ENCODE peak calls at places on chromosomes 6 and 20, in nine cellular contexts. V is BE2C, G is type B pancreatic cell, Q is cardiac fibroblast, F is endothelial cell, T is left ventricle myocardium inferior, C is ascending aorta, U is upper lobe of left lung, B is neural crest cell. Z is an unnamed sample.

GRCh38 chr6:106192824-106193223 is 106.7 kb downstream of the PRDM1 start:
- DNase-seq in V (peak; percentile 45), G (no peak), Q (peak; percentile 55), F (no peak), T (no peak), C (no peak), U (no peak), B (no peak), Z (no peak)

GRCh38 chr20:38302721-38303120 is 1.2 kb upstream of the BPI start:
- DNase-seq in V (peak; percentile 38), G (no peak), Q (no peak), F (no peak), T (no peak), C (no peak), U (no peak), B (no peak), Z (no peak)

GRCh38 chr6:16206595-16207037 is 31.8 kb upstream of the GMPR start:
- DNase-seq in V (peak; percentile 48), G (no peak), Q (peak; percentile 88), F (peak; percentile 53), T (no peak), C (peak; percentile 88), U (no peak), B (peak; percentile 44), Z (no peak)

GRCh38 chr6:138250513-138251247 is 32.4 kb upstream of the PBOV1 start:
- DNase-seq in V (no peak), G (no peak), Q (peak; percentile 76), F (no peak), T (peak; percentile 17), C (peak; percentile 77), U (peak; percentile 22), B (no peak), Z (no peak)

GRCh38 chr6:2916354-2916925 is 13.3 kb upstream of the SERPINB9 start:
- DNase-seq in V (no peak), G (no peak), Q (no peak), F (no peak), T (no peak), C (peak; percentile 52), U (no peak), B (no peak), Z (no peak)

GRCh38 chr6:170209354-170210025 is 81.4 kb downstream of the DLL1 start:
- DNase-seq in V (no peak), G (peak; percentile 58), Q (no peak), F (peak; percentile 2), T (no peak), C (peak; percentile 41), U (no peak), B (no peak), Z (no peak)

GRCh38 chr6:72857791-72858190 is 235.9 kb downstream of the KCNQ5 start:
- DNase-seq in V (no peak), G (no peak), Q (peak; percentile 67), F (no peak), T (no peak), C (no peak), U (no peak), B (no peak), Z (no peak)

GRCh38 chr6:31498748-31499147 is 803 bp downstream of the MICB start:
- DNase-seq in V (no peak), G (no peak), Q (no peak), F (peak; percentile 22), T (no peak), C (no peak), U (peak; percentile 75), B (no peak), Z (no peak)

GRCh38 chr20:54090230-54091119 is 20.1 kb upstream of the BCAS1 start:
- DNase-seq in V (no peak), G (no peak), Q (no peak), F (no peak), T (no peak), C (no peak), U (no peak), B (no peak), Z (no peak)

GRCh38 chr20:25050501-25051350 is 7.2 kb downstream of the ACSS1 start:
- DNase-seq in V (no peak), G (no peak), Q (no peak), F (no peak), T (no peak), C (peak; percentile 61), U (no peak), B (no peak), Z (peak; percentile 1)

GRCh38 chr6:148464319-148465010 is 121.8 kb downstream of the SASH1 start:
- DNase-seq in V (peak; percentile 57), G (no peak), Q (peak; percentile 89), F (peak; percentile 77), T (peak; percentile 62), C (peak; percentile 87), U (no peak), B (peak; percentile 76), Z (peak; percentile 36)

GRCh38 chr6:6529275-6529674 is 59.2 kb upstream of the LY86 start:
- DNase-seq in V (no peak), G (no peak), Q (no peak), F (no peak), T (no peak), C (no peak), U (no peak), B (no peak), Z (no peak)

GRCh38 chr6:1179571-1180459 is 132.1 kb upstream of the FOXQ1 start:
- DNase-seq in V (no peak), G (no peak), Q (no peak), F (no peak), T (no peak), C (no peak), U (no peak), B (no peak), Z (no peak)

GRCh38 chr6:10558575-10558974 is 37.4 kb downstream of the GCNT2 start:
- DNase-seq in V (peak; percentile 19), G (no peak), Q (no peak), F (peak; percentile 22), T (no peak), C (no peak), U (no peak), B (no peak), Z (no peak)

GRCh38 chr6:87572860-87573259 is 16.9 kb downstream of the RARS2 start:
- DNase-seq in V (no peak), G (no peak), Q (no peak), F (no peak), T (no peak), C (no peak), U (no peak), B (no peak), Z (no peak)

GRCh38 chr6:43338243-43338642 is 29.6 kb upstream of the CRIP3 start:
- DNase-seq in V (no peak), G (no peak), Q (no peak), F (no peak), T (no peak), C (no peak), U (no peak), B (no peak), Z (no peak)

GRCh38 chr6:43331876-43332275 is 23.2 kb upstream of the CRIP3 start:
- DNase-seq in V (no peak), G (no peak), Q (no peak), F (no peak), T (no peak), C (no peak), U (no peak), B (no peak), Z (no peak)

GRCh38 chr6:43335469-43335868 is 26.8 kb upstream of the CRIP3 start:
- DNase-seq in V (no peak), G (no peak), Q (no peak), F (no peak), T (no peak), C (no peak), U (no peak), B (no peak), Z (no peak)

GRCh38 chr6:43331470-43331869 is 22.8 kb upstream of the CRIP3 start:
- DNase-seq in V (no peak), G (no peak), Q (no peak), F (no peak), T (no peak), C (no peak), U (no peak), B (no peak), Z (no peak)

DNA sequence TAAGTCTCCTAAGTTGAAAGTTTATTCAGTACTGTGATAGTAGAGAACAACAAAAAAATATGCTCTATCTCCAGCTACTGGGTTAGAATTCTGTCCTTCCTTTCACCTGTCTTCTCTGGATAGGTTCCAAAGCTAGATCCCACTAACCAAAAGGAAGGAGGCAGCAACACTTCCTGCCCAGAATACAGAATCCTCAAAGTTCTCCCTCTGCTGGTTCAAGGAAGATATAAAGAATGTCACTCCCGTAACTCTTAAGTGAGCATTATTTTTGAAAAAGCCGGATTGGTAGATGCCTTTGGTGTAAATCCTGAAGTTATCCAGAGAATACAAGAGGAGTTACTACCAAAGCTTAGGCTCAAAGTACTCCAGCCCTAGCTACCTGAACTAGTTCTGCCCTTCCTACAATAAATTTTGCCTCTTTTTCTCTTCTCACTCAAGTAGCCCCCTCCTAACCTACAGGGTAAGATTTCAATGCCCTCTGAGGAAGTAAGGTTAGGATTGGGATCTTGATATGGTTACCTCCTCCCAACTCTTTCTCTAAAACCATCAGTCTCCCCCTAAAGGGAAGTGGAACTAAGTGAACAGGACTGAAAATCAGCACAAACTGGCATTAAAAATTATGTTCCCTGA is 26.0 kb upstream of the CRIP3 start:
- DNase-seq in V (no peak), G (no peak), Q (peak; percentile 72), F (peak; percentile 31), T (no peak), C (no peak), U (no peak), B (no peak), Z (no peak)
- TF ChIP-seq CTCF in V (peak; percentile 62), G (peak; percentile 81), Q (peak; percentile 53), F (peak; percentile 59), T (peak; percentile 64), C (peak; percentile 37), U (peak; percentile 22), B (peak; percentile 75), Z (no peak)

DNA sequence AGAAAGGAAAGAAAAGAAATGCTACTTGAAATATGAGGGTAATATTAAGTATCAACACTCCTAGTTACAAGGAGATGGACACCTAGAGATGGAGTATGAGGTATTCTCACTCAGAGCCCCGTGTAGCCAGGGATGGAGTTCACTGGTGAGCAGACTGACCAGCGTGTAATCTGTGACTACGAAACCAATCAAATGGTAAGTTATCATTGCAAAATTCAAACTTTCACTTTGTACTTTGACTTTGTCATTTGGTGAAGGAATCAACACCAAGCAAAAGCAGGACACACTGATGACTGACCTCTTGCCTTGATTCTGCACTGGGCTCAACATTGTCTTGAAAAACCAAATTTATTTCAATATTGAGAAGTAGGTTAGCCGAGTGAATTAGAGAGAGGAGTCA is 51.8 kb downstream of the DCDC2 start:
- DNase-seq in V (no peak), G (no peak), Q (no peak), F (no peak), T (no peak), C (no peak), U (no peak), B (no peak), Z (no peak)
- TF ChIP-seq CTCF in V (no peak), G (no peak), Q (no peak), F (no peak), T (no peak), C (no peak), U (no peak), B (no peak), Z (no peak)

GRCh38 chr6:56949925-56950495 is 4.9 kb upstream of the BEND6 start:
- DNase-seq in V (no peak), G (no peak), Q (peak; percentile 48), F (no peak), T (no peak), C (no peak), U (no peak), B (no peak), Z (no peak)
- TF ChIP-seq CTCF in V (no peak), G (no peak), Q (no peak), F (no peak), T (no peak), C (no peak), U (no peak), B (no peak), Z (no peak)

GRCh38 chr6:119966484-119966883 is 616.9 kb upstream of the MAN1A1 start:
- DNase-seq in V (peak; percentile 27), G (no peak), Q (no peak), F (no peak), T (no peak), C (no peak), U (no peak), B (no peak), Z (no peak)
- TF ChIP-seq CTCF in V (peak; percentile 34), G (no peak), Q (no peak), F (no peak), T (no peak), C (no peak), U (no peak), B (no peak), Z (no peak)